ENCODE peak calls at places on chromosomes 11 and 22, in five cellular contexts. I is HCT116; Z is OCI-LY7; E is CD4-positive, alpha-beta T cell; J is AG04450. H is an unnamed sample.

GRCh38 chr11:95692526-95693270 is 96.9 kb downstream of the FAM76B start:
- DNase-seq in I (no peak), Z (no peak), E (no peak), J (no peak), H (no peak)

GRCh38 chr11:134945993-134946392 is 534.0 kb upstream of the B3GAT1 start:
- DNase-seq in I (no peak), Z (no peak), E (no peak), J (no peak), H (no peak)

GRCh38 chr22:48327721-48328120 is 1500.0 kb downstream of the BRD1 start:
- DNase-seq in I (no peak), Z (no peak), E (no peak), J (no peak), H (no peak)

GRCh38 chr11:13352711-13353110 is 75.1 kb downstream of the BMAL1 start:
- DNase-seq in I (no peak), Z (no peak), E (no peak), J (no peak), H (no peak)

GRCh38 chr22:38049812-38050619 is 7.2 kb upstream of the PICK1 start:
- DNase-seq in I (no peak), Z (no peak), E (no peak), J (no peak), H (no peak)

GRCh38 chr11:11025087-11025486 is 167.2 kb upstream of the ZBED5 start:
- DNase-seq in I (no peak), Z (no peak), E (no peak), J (no peak), H (peak)

GRCh38 chr11:45333506-45333971 is 47.4 kb upstream of the SYT13 start:
- DNase-seq in I (peak), Z (peak), E (no peak), J (no peak), H (peak)

GRCh38 chr11:9568854-9569587 is 4.4 kb upstream of the WEE1 start:
- DNase-seq in I (peak), Z (peak), E (no peak), J (peak), H (peak)

GRCh38 chr11:200224-201003 is 6.8 kb downstream of the BET1L start:
- DNase-seq in I (no peak), Z (no peak), E (no peak), J (no peak), H (no peak)

GRCh38 chr11:129998107-129998506 is 4.5 kb downstream of the PRDM10 start:
- DNase-seq in I (no peak), Z (no peak), E (no peak), J (no peak), H (no peak)

GRCh38 chr11:109864834-109865557 is 228.2 kb upstream of the ZC3H12C start:
- DNase-seq in I (no peak), Z (no peak), E (no peak), J (peak), H (no peak)

GRCh38 chr11:132033051-132033450 is 662.6 kb downstream of the NTM start:
- DNase-seq in I (no peak), Z (no peak), E (no peak), J (no peak), H (no peak)

GRCh38 chr11:130314184-130314748 is 451 bp downstream of the ZBTB44 start:
- DNase-seq in I (peak), Z (peak), E (peak), J (no peak), H (peak)

GRCh38 chr22:26763633-26764295 is 106.4 kb downstream of the MIAT start:
- DNase-seq in I (no peak), Z (no peak), E (no peak), J (no peak), H (peak)

GRCh38 chr11:26365284-26365683 is 33.4 kb downstream of the ANO3 start:
- DNase-seq in I (no peak), Z (no peak), E (no peak), J (no peak), H (no peak)

GRCh38 chr11:92697461-92698314 is 271.8 kb upstream of the MTNR1B start:
- DNase-seq in I (no peak), Z (no peak), E (no peak), J (no peak), H (no peak)

GRCh38 chr11:45163956-45164575 is 17.6 kb downstream of the PRDM11 start:
- DNase-seq in I (no peak), Z (no peak), E (no peak), J (no peak), H (no peak)

GRCh38 chr11:113279591-113279990 is 34.8 kb upstream of the TTC12 start:
- DNase-seq in I (no peak), Z (no peak), E (no peak), J (no peak), H (no peak)

GRCh38 chr22:35230839-35231584 is 26.3 kb upstream of the HMGXB4 start:
- DNase-seq in I (peak), Z (peak), E (no peak), J (no peak), H (peak)

GRCh38 chr22:23196165-23196564 is 15.9 kb downstream of the BCR start:
- DNase-seq in I (no peak), Z (no peak), E (no peak), J (no peak), H (no peak)

GRCh38 chr11:132088551-132088950 is 718.1 kb downstream of the NTM start:
- DNase-seq in I (no peak), Z (no peak), E (no peak), J (no peak), H (no peak)

GRCh38 chr22:23845661-23846469 is 7.1 kb upstream of the DERL3 start:
- DNase-seq in I (no peak), Z (peak), E (no peak), J (no peak), H (no peak)

GRCh38 chr11:91435694-91436375 is 788.8 kb upstream of the FAT3 start:
- DNase-seq in I (no peak), Z (no peak), E (no peak), J (no peak), H (no peak)

GRCh38 chr11:104073950-104074349 is 37.5 kb downstream of the DDI1 start:
- DNase-seq in I (no peak), Z (peak), E (no peak), J (no peak), H (no peak)

GRCh38 chr22:34709641-34710040 is 356.3 kb upstream of the ISX start:
- DNase-seq in I (no peak), Z (no peak), E (no peak), J (no peak), H (no peak)

GRCh38 chr11:33881651-33882279 is 10.1 kb downstream of the LMO2 start:
- DNase-seq in I (no peak), Z (no peak), E (no peak), J (no peak), H (no peak)
- H3K27ac ChIP-seq in I (no peak), Z (no peak), E (no peak), J (no peak), H (no peak)

DNA sequence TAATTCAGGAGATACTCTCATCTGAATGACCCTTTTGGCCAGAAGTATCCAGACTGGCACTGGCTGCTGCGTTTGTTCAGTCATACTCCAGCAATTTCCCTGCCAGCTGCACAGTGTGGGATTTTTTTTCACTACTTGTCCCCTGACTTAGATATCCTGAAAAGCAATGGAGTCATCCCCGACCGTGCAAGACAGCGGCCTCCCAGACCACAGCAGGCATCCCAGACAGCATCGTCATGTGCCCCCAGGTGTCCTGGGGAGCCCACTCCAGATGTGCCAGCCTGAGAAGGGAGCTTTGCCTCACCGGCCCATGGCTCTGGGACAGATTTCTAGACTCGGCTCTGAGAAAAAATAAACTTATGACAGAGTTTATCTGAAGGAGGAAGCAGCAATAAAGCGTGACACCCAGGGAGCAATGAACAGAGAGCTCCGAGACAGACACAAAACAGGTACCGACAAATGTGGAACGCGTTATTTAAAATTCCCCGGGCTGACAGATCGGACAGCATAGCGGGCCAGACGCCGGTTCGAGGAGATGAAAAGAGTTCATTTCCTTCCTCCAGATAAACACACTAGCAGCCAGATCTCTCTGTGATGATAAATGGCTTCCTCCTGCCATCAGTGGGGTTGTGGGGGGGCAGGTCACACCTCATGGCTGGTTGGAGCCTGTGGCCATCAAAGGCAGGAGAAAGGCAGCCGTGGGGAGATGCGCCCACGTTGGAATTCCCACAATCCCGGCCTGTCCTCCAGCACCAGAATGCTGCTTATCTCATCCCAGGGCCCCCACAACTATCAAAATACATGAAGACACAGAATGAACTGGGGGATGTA is 106.4 kb upstream of the FGF3 start:
- DNase-seq in I (no peak), Z (no peak), E (no peak), J (no peak), H (no peak)
- H3K27ac ChIP-seq in I (no peak), Z (no peak), E (no peak), J (no peak), H (no peak)

DNA sequence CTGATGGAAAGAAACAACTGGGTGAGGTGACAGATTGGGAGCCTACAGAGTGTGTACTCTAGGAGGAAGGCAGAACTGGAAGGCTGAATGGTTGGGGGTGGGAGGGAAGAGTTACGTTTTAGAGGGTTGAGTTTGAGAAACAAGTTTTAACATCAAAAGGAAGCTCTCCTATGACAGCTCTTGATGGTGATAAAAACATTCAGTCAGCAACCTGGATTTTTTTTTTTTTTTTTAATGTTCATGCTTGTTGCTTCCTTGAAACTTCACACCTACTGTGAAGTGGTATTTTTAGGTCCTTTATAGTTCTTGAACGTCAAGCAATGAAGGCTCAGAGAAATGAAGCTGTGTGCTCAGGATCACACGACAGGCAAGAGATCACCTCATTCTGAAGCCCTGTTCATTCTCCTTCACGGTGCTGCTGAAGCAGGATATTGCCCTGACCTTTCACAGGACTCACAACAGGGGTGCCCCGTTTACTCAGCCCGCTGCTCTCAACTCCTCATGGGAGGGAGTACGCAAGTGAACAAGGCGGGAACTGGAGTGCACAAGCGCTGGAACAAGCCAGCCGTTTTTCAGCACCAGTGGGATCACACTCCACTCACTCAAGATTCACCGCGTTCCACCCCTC is 1.6 kb upstream of the TMEM109 start:
- DNase-seq in I (no peak), Z (no peak), E (peak), J (no peak), H (no peak)
- H3K27ac ChIP-seq in I (no peak), Z (peak), E (peak), J (no peak), H (no peak)

GRCh38 chr11:12195773-12196172 is 85.4 kb downstream of the MICAL2 start:
- DNase-seq in I (no peak), Z (no peak), E (peak), J (no peak), H (no peak)

GRCh38 chr11:12196862-12197261 is 86.5 kb downstream of the MICAL2 start:
- DNase-seq in I (no peak), Z (no peak), E (no peak), J (no peak), H (no peak)

GRCh38 chr11:12193515-12194336 is 83.3 kb downstream of the MICAL2 start:
- DNase-seq in I (no peak), Z (no peak), E (no peak), J (no peak), H (no peak)

GRCh38 chr11:12198261-12198925 is 88.0 kb downstream of the MICAL2 start:
- DNase-seq in I (no peak), Z (no peak), E (no peak), J (no peak), H (no peak)

DNA sequence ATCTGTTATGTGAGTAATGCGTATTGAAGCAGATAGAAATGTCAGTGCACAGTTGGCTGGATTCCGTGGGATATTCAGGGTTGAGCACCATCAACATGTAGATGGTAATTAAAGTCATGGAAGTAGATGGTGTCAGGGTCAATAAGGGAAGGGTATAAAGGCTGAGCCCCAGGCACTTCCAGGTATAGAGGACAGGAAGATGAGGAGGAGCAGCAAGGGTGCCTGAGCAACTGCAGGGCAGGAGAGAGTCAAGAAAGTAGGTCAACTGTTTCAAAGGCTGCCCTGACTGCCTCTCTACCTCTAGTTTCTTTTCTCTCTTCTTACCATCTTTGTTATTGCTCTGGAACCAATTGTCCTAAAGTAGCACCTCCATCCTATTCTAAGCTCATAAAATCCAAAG is 85.9 kb downstream of the MICAL2 start:
- DNase-seq in I (no peak), Z (no peak), E (no peak), J (no peak), H (no peak)
- H3K27ac ChIP-seq in I (no peak), Z (no peak), E (peak), J (no peak), H (no peak)

GRCh38 chr11:102197759-102198158 is 87.5 kb downstream of the YAP1 start:
- DNase-seq in I (no peak), Z (no peak), E (no peak), J (no peak), H (no peak)

GRCh38 chr11:102194257-102194656 is 84.0 kb downstream of the YAP1 start:
- DNase-seq in I (no peak), Z (no peak), E (no peak), J (no peak), H (no peak)

GRCh38 chr11:102196351-102196750 is 86.1 kb downstream of the YAP1 start:
- DNase-seq in I (no peak), Z (no peak), E (no peak), J (no peak), H (no peak)

GRCh38 chr11:102194983-102195382 is 84.7 kb downstream of the YAP1 start:
- DNase-seq in I (no peak), Z (no peak), E (no peak), J (no peak), H (no peak)

GRCh38 chr11:102196816-102197215 is 86.6 kb downstream of the YAP1 start:
- DNase-seq in I (no peak), Z (no peak), E (no peak), J (no peak), H (no peak)
- H3K27ac ChIP-seq in I (no peak), Z (no peak), E (no peak), J (no peak), H (no peak)

GRCh38 chr22:28815101-28815500 is 14.7 kb upstream of the XBP1 start:
- DNase-seq in I (no peak), Z (no peak), E (no peak), J (no peak), H (no peak)
- H3K27ac ChIP-seq in I (no peak), Z (no peak), E (no peak), J (no peak), H (no peak)

GRCh38 chr22:46098525-46099475 is 51.5 kb upstream of the PPARA start:
- DNase-seq in I (no peak), Z (no peak), E (no peak), J (no peak), H (no peak)

GRCh38 chr22:46099740-46100139 is 50.6 kb upstream of the PPARA start:
- DNase-seq in I (no peak), Z (no peak), E (no peak), J (no peak), H (no peak)

GRCh38 chr22:46102159-46102558 is 48.2 kb upstream of the PPARA start:
- DNase-seq in I (no peak), Z (no peak), E (no peak), J (no peak), H (no peak)

GRCh38 chr22:46102752-46103151 is 47.6 kb upstream of the PPARA start:
- DNase-seq in I (no peak), Z (no peak), E (no peak), J (no peak), H (no peak)

DNA sequence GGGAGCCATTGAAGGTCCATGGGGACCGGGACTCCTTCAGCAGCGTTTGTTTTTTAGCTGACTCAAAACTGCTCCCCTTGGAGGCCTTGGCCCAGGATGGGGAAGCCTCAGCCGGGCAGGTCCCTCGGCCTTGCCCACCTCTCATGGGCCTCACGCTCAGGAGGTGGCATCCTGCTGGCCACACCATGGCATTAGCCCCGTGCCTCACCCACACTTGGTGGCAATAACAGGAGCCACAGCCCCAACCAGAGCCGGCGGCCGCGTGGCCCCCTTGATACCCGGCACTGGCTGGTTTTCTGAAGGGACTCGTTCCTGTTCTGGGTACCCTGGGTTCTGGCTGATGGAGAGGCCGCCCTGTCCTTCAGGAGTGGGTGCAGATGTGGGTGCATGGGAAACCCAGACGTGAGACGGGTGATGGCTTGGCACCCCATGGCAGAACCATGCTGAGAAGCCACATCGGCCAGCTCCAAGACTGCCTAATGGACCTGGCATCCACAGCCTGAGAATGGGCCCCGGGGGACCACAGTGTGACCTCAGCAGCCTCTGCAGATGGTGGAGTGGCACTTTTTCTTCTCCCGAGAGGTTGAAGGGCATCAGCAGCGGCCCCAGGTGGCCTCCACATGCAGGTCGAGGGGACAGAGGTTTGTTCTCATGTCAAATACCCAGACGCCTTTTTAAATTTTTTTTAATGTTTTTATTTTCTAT is 49.8 kb upstream of the PPARA start:
- DNase-seq in I (no peak), Z (no peak), E (no peak), J (no peak), H (no peak)
- H3K27ac ChIP-seq in I (no peak), Z (no peak), E (no peak), J (no peak), H (no peak)

GRCh38 chr11:72719144-72719543 is 33.1 kb downstream of the ARAP1 start:
- DNase-seq in I (no peak), Z (no peak), E (no peak), J (no peak), H (no peak)
- H3K27ac ChIP-seq in I (no peak), Z (no peak), E (no peak), J (no peak), H (no peak)

GRCh38 chr22:44706488-44706887 is 4.5 kb downstream of the PRR5 start:
- DNase-seq in I (no peak), Z (no peak), E (no peak), J (no peak), H (no peak)
- H3K27ac ChIP-seq in I (no peak), Z (no peak), E (no peak), J (no peak), H (no peak)